ENCODE peak calls at places on chromosome 19, in eight cellular contexts. One of them, this sample, is unnamed.

GRCh38 chr19:29873024-29873800 is 61.4 kb downstream of the CCNE1 start:
- DNase-seq in choroid plexus epithelial cell: peak; percentile 26
- DNase-seq in AG10803: peak; percentile 20
- DNase-seq in HCT116: no peak
- DNase-seq in ascending aorta: peak; percentile 68
- DNase-seq in fibroblast of lung: peak; percentile 9
- DNase-seq in spleen: peak; percentile 92
- DNase-seq in thyroid gland: peak; percentile 45
- DNase-seq in this sample: peak; percentile 14

GRCh38 chr19:3778899-3779723 is 7.1 kb downstream of the MATK start:
- DNase-seq in thyroid gland: no peak
- DNase-seq in spleen: no peak
- DNase-seq in AG10803: no peak
- DNase-seq in fibroblast of lung: no peak
- DNase-seq in HCT116: no peak
- DNase-seq in choroid plexus epithelial cell: no peak
- DNase-seq in ascending aorta: no peak
- DNase-seq in this sample: no peak

GRCh38 chr19:28785961-28786360 is 427.0 kb downstream of the UQCRFS1 start:
- DNase-seq in ascending aorta: no peak
- DNase-seq in thyroid gland: no peak
- DNase-seq in choroid plexus epithelial cell: no peak
- DNase-seq in AG10803: no peak
- DNase-seq in HCT116: no peak
- DNase-seq in fibroblast of lung: no peak
- DNase-seq in spleen: no peak
- DNase-seq in this sample: no peak

GRCh38 chr19:42942187-42942789 is 5.3 kb upstream of the PSG7 start:
- DNase-seq in AG10803: peak; percentile 27
- DNase-seq in ascending aorta: no peak
- DNase-seq in fibroblast of lung: peak; percentile 2
- DNase-seq in HCT116: peak; percentile 22
- DNase-seq in choroid plexus epithelial cell: peak; percentile 52
- DNase-seq in spleen: no peak
- DNase-seq in thyroid gland: no peak
- DNase-seq in this sample: peak; percentile 27

GRCh38 chr19:14954071-14954655 is 12.9 kb downstream of the OR7C2 start:
- DNase-seq in AG10803: no peak
- DNase-seq in HCT116: no peak
- DNase-seq in choroid plexus epithelial cell: no peak
- DNase-seq in thyroid gland: no peak
- DNase-seq in ascending aorta: no peak
- DNase-seq in spleen: no peak
- DNase-seq in fibroblast of lung: no peak
- DNase-seq in this sample: no peak

GRCh38 chr19:37951816-37952210 is 44.8 kb downstream of the SIPA1L3 start:
- DNase-seq in thyroid gland: no peak
- DNase-seq in spleen: no peak
- DNase-seq in AG10803: no peak
- DNase-seq in choroid plexus epithelial cell: no peak
- DNase-seq in HCT116: no peak
- DNase-seq in ascending aorta: no peak
- DNase-seq in fibroblast of lung: no peak
- DNase-seq in this sample: no peak

GRCh38 chr19:7497292-7497691 is 8.5 kb upstream of the PEX11G start:
- DNase-seq in ascending aorta: no peak
- DNase-seq in choroid plexus epithelial cell: peak; percentile 48
- DNase-seq in thyroid gland: no peak
- DNase-seq in spleen: no peak
- DNase-seq in HCT116: no peak
- DNase-seq in AG10803: no peak
- DNase-seq in fibroblast of lung: no peak
- DNase-seq in this sample: no peak

GRCh38 chr19:44660081-44660480 is 11.2 kb upstream of the CEACAM19 start:
- DNase-seq in thyroid gland: no peak
- DNase-seq in HCT116: no peak
- DNase-seq in spleen: no peak
- DNase-seq in choroid plexus epithelial cell: no peak
- DNase-seq in AG10803: no peak
- DNase-seq in fibroblast of lung: no peak
- DNase-seq in ascending aorta: no peak
- DNase-seq in this sample: no peak

GRCh38 chr19:41774515-41774980 is 19.2 kb downstream of the CEACAM6 start:
- DNase-seq in spleen: no peak
- DNase-seq in ascending aorta: no peak
- DNase-seq in thyroid gland: peak; percentile 17
- DNase-seq in choroid plexus epithelial cell: no peak
- DNase-seq in AG10803: no peak
- DNase-seq in HCT116: peak; percentile 88
- DNase-seq in fibroblast of lung: no peak
- DNase-seq in this sample: no peak

GRCh38 chr19:38264486-38265212 is at the start of gene SPINT2:
- DNase-seq in choroid plexus epithelial cell: no peak
- DNase-seq in HCT116: peak; percentile 67
- DNase-seq in fibroblast of lung: no peak
- DNase-seq in spleen: peak; percentile 93
- DNase-seq in ascending aorta: no peak
- DNase-seq in thyroid gland: no peak
- DNase-seq in AG10803: no peak
- DNase-seq in this sample: no peak

GRCh38 chr19:28184997-28185396 is 1028.0 kb downstream of the UQCRFS1 start:
- DNase-seq in thyroid gland: no peak
- DNase-seq in ascending aorta: no peak
- DNase-seq in HCT116: no peak
- DNase-seq in fibroblast of lung: no peak
- DNase-seq in choroid plexus epithelial cell: no peak
- DNase-seq in AG10803: peak; percentile 6
- DNase-seq in spleen: no peak
- DNase-seq in this sample: no peak

GRCh38 chr19:34229721-34230120 is 24.6 kb upstream of the GARRE1 start:
- DNase-seq in spleen: no peak
- DNase-seq in HCT116: no peak
- DNase-seq in fibroblast of lung: no peak
- DNase-seq in AG10803: no peak
- DNase-seq in thyroid gland: no peak
- DNase-seq in ascending aorta: no peak
- DNase-seq in choroid plexus epithelial cell: no peak
- DNase-seq in this sample: no peak

GRCh38 chr19:33252971-33253370 is 27.3 kb upstream of the SLC7A10 start:
- DNase-seq in spleen: no peak
- DNase-seq in fibroblast of lung: no peak
- DNase-seq in AG10803: no peak
- DNase-seq in ascending aorta: no peak
- DNase-seq in thyroid gland: no peak
- DNase-seq in HCT116: no peak
- DNase-seq in choroid plexus epithelial cell: no peak
- DNase-seq in this sample: no peak

GRCh38 chr19:55373993-55374757 is 2.5 kb upstream of the TMEM190 start:
- DNase-seq in thyroid gland: no peak
- DNase-seq in fibroblast of lung: peak; percentile 52
- DNase-seq in HCT116: no peak
- DNase-seq in AG10803: peak; percentile 59
- DNase-seq in ascending aorta: no peak
- DNase-seq in spleen: no peak
- DNase-seq in choroid plexus epithelial cell: no peak
- DNase-seq in this sample: peak; percentile 81

GRCh38 chr19:9531933-9532332 is 6.5 kb downstream of the ZNF426 start:
- DNase-seq in choroid plexus epithelial cell: no peak
- DNase-seq in fibroblast of lung: no peak
- DNase-seq in AG10803: no peak
- DNase-seq in thyroid gland: no peak
- DNase-seq in HCT116: no peak
- DNase-seq in ascending aorta: no peak
- DNase-seq in spleen: no peak
- DNase-seq in this sample: no peak

GRCh38 chr19:18401580-18402112 is 4.2 kb upstream of the LRRC25 start:
- DNase-seq in choroid plexus epithelial cell: peak; percentile 84
- DNase-seq in fibroblast of lung: peak; percentile 83
- DNase-seq in HCT116: no peak
- DNase-seq in thyroid gland: peak; percentile 31
- DNase-seq in AG10803: peak; percentile 82
- DNase-seq in spleen: peak; percentile 85
- DNase-seq in ascending aorta: peak; percentile 80
- DNase-seq in this sample: peak; percentile 84

GRCh38 chr19:18399008-18399407 is 1.6 kb upstream of the LRRC25 start:
- DNase-seq in ascending aorta: no peak
- DNase-seq in HCT116: no peak
- DNase-seq in spleen: peak; percentile 86
- DNase-seq in AG10803: peak; percentile 73
- DNase-seq in choroid plexus epithelial cell: peak; percentile 63
- DNase-seq in fibroblast of lung: peak; percentile 68
- DNase-seq in thyroid gland: peak; percentile 89
- DNase-seq in this sample: peak; percentile 63

GRCh38 chr19:18393836-18394235 is 3.6 kb downstream of the LRRC25 start:
- DNase-seq in spleen: peak; percentile 92
- DNase-seq in thyroid gland: no peak
- DNase-seq in AG10803: no peak
- DNase-seq in fibroblast of lung: no peak
- DNase-seq in HCT116: no peak
- DNase-seq in choroid plexus epithelial cell: no peak
- DNase-seq in ascending aorta: no peak
- DNase-seq in this sample: no peak

GRCh38 chr19:18396471-18397241 is 766 bp downstream of the LRRC25 start:
- DNase-seq in choroid plexus epithelial cell: no peak
- DNase-seq in HCT116: no peak
- DNase-seq in spleen: peak; percentile 86
- DNase-seq in ascending aorta: no peak
- DNase-seq in thyroid gland: no peak
- DNase-seq in AG10803: no peak
- DNase-seq in fibroblast of lung: no peak
- DNase-seq in this sample: no peak

DNA sequence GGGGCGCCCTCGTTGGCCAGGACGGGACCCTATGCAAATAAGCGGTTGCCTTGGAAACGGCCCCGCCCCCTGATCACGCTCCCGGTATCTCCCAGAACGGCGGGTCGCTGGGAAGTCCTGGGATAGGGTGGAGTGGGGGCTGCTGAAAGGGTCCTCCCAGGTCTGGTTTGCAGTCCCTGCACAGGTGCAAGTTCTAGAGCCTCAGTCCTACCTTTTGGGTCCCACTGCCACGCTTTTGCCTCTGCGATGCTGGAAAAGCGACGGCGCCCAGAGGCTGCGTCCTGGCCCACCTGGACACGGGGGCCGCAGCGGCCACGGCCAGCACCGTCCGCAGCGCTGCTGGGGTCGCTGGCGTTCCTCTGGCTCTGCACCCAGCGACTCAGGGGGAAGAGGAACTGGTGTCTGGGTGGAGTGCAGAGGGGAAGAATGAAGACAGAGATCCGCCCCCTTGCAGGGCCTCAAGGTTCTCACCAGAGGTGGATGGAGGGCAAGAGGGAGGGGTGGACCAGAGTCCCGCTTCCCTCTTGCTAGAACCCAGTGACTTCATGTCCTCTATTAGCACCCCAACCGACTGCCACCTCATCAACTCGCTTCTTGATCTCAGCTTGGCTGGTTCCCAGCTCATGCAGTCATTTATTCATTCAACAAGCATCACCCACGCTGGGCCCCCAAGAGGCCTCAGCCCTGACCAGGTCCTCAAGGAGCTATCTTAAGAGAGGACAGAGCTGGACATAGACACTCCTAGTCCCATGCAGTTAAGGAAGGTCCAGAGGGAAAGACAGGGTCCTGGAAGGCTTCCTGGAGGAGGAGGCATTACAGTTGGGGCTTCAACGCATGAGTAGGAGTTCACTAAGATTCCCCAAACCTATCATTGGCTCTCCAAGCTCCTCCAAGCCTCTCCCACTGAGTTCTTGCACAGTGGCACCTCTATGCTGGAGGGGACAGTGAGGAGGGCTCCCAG is at the start of gene LRRC25:
- DNase-seq in HCT116: no peak
- DNase-seq in spleen: peak; percentile 93
- DNase-seq in choroid plexus epithelial cell: no peak
- DNase-seq in AG10803: no peak
- DNase-seq in ascending aorta: peak; percentile 78
- DNase-seq in fibroblast of lung: no peak
- DNase-seq in thyroid gland: peak; percentile 29
- DNase-seq in this sample: no peak
- H3K4me3 ChIP-seq in HCT116: no peak within 1 kb of the TSS
- H3K4me3 ChIP-seq in spleen: peak within 1 kb of the TSS; percentile 58
- H3K4me3 ChIP-seq in choroid plexus epithelial cell: peak within 1 kb of the TSS; percentile 17
- H3K4me3 ChIP-seq in AG10803: no peak within 1 kb of the TSS
- H3K4me3 ChIP-seq in ascending aorta: no peak within 1 kb of the TSS
- H3K4me3 ChIP-seq in fibroblast of lung: no peak within 1 kb of the TSS
- H3K4me3 ChIP-seq in thyroid gland: no peak within 1 kb of the TSS
- H3K4me3 ChIP-seq in this sample: no peak within 1 kb of the TSS

GRCh38 chr19:16376649-16377048 is 52.0 kb downstream of the KLF2 start:
- DNase-seq in thyroid gland: no peak
- DNase-seq in AG10803: no peak
- DNase-seq in choroid plexus epithelial cell: no peak
- DNase-seq in spleen: peak; percentile 83
- DNase-seq in ascending aorta: no peak
- DNase-seq in HCT116: no peak
- DNase-seq in fibroblast of lung: no peak
- DNase-seq in this sample: no peak
- TF ChIP-seq CTCF in thyroid gland: no peak
- TF ChIP-seq CTCF in AG10803: peak; percentile 25
- TF ChIP-seq CTCF in choroid plexus epithelial cell: peak; percentile 51
- TF ChIP-seq CTCF in spleen: peak; percentile 58
- TF ChIP-seq CTCF in ascending aorta: no peak
- TF ChIP-seq CTCF in HCT116: peak; percentile 13
- TF ChIP-seq CTCF in fibroblast of lung: peak; percentile 39
- TF ChIP-seq CTCF in this sample: peak; percentile 49

GRCh38 chr19:1855828-1856255 is 7.5 kb downstream of the KLF16 start:
- DNase-seq in spleen: peak; percentile 87
- DNase-seq in HCT116: no peak
- DNase-seq in thyroid gland: no peak
- DNase-seq in AG10803: peak; percentile 47
- DNase-seq in ascending aorta: no peak
- DNase-seq in choroid plexus epithelial cell: no peak
- DNase-seq in fibroblast of lung: no peak
- DNase-seq in this sample: no peak
- H3K4me3 ChIP-seq in spleen: peak overlapping the region; percentile 54
- H3K4me3 ChIP-seq in HCT116: peak overlapping the region; percentile 32
- H3K4me3 ChIP-seq in thyroid gland: no peak overlapping the region
- H3K4me3 ChIP-seq in AG10803: peak overlapping the region; percentile 63
- H3K4me3 ChIP-seq in ascending aorta: no peak overlapping the region
- H3K4me3 ChIP-seq in choroid plexus epithelial cell: peak overlapping the region; percentile 34
- H3K4me3 ChIP-seq in fibroblast of lung: peak overlapping the region; percentile 30
- H3K4me3 ChIP-seq in this sample: peak overlapping the region; percentile 46

GRCh38 chr19:51664131-51664530 is 17.5 kb upstream of the SIGLEC14 start:
- DNase-seq in AG10803: no peak
- DNase-seq in HCT116: no peak
- DNase-seq in thyroid gland: no peak
- DNase-seq in spleen: no peak
- DNase-seq in fibroblast of lung: no peak
- DNase-seq in choroid plexus epithelial cell: no peak
- DNase-seq in ascending aorta: no peak
- DNase-seq in this sample: no peak

GRCh38 chr19:51663650-51664049 is 17.0 kb upstream of the SIGLEC14 start:
- DNase-seq in spleen: no peak
- DNase-seq in ascending aorta: no peak
- DNase-seq in AG10803: no peak
- DNase-seq in thyroid gland: no peak
- DNase-seq in HCT116: no peak
- DNase-seq in fibroblast of lung: no peak
- DNase-seq in choroid plexus epithelial cell: no peak
- DNase-seq in this sample: no peak

GRCh38 chr19:51664997-51665396 is 18.4 kb upstream of the SIGLEC14 start:
- DNase-seq in ascending aorta: no peak
- DNase-seq in AG10803: no peak
- DNase-seq in fibroblast of lung: peak; percentile 4
- DNase-seq in thyroid gland: no peak
- DNase-seq in HCT116: no peak
- DNase-seq in spleen: no peak
- DNase-seq in choroid plexus epithelial cell: peak; percentile 33
- DNase-seq in this sample: peak; percentile 11

GRCh38 chr19:51660975-51661600 is 14.5 kb upstream of the SIGLEC14 start:
- DNase-seq in spleen: peak; percentile 90
- DNase-seq in ascending aorta: no peak
- DNase-seq in AG10803: peak; percentile 73
- DNase-seq in HCT116: peak; percentile 55
- DNase-seq in choroid plexus epithelial cell: peak; percentile 92
- DNase-seq in fibroblast of lung: peak; percentile 79
- DNase-seq in thyroid gland: peak; percentile 61
- DNase-seq in this sample: peak; percentile 79
- TF ChIP-seq CTCF in spleen: peak; percentile 70
- TF ChIP-seq CTCF in ascending aorta: peak; percentile 54
- TF ChIP-seq CTCF in AG10803: peak; percentile 78
- TF ChIP-seq CTCF in HCT116: peak; percentile 66
- TF ChIP-seq CTCF in choroid plexus epithelial cell: peak; percentile 85
- TF ChIP-seq CTCF in fibroblast of lung: peak; percentile 71
- TF ChIP-seq CTCF in thyroid gland: no peak
- TF ChIP-seq CTCF in this sample: peak; percentile 81

This sample was measured in fibroblast of villous mesenchyme.